ENCODE peak calls at places on chromosomes 4 and X, in six cellular contexts. V is fibroblast of lung, C is GM12878, Q is tibial nerve, P is GM20000, O is kidney epithelial cell. H is an unnamed sample.

GRCh38 chr4:182143822-182144620 is 99.2 kb upstream of the TENM3 start:
- DNase-seq in V (peak; percentile 92), C (no peak), Q (no peak), P (peak; percentile 42), O (peak; percentile 54), H (peak; percentile 51)

GRCh38 chrX:33339219-33339618 is 127.9 kb upstream of the DMD start:
- DNase-seq in V (no peak), C (no peak), Q (no peak), P (no peak), O (no peak), H (no peak)

GRCh38 chr4:72112514-72113156 is 80.8 kb downstream of the NPFFR2 start:
- DNase-seq in V (peak; percentile 87), C (peak; percentile 88), Q (no peak), P (peak; percentile 41), O (peak; percentile 96), H (no peak)

GRCh38 chr4:107034982-107035710 is 967 bp downstream of the DKK2 start:
- DNase-seq in V (peak; percentile 44), C (no peak), Q (no peak), P (no peak), O (no peak), H (peak; percentile 56)

GRCh38 chrX:76555816-76556215 is 128.3 kb downstream of the MAGEE1 start:
- DNase-seq in V (peak; percentile 7), C (no peak), Q (no peak), P (peak; percentile 2), O (no peak), H (no peak)

GRCh38 chr4:36757623-36758311 is 476.4 kb downstream of the DTHD1 start:
- DNase-seq in V (no peak), C (no peak), Q (no peak), P (no peak), O (no peak), H (no peak)

GRCh38 chr4:112520598-112521122 is 4.7 kb upstream of the NEUROG2 start:
- DNase-seq in V (no peak), C (no peak), Q (no peak), P (no peak), O (no peak), H (no peak)

GRCh38 chr4:185488650-185489049 is 17.1 kb upstream of the CCDC110 start:
- DNase-seq in V (no peak), C (no peak), Q (no peak), P (no peak), O (no peak), H (no peak)

GRCh38 chrX:110125435-110125834 is 122.5 kb downstream of the TMEM164 start:
- DNase-seq in V (peak; percentile 5), C (no peak), Q (no peak), P (no peak), O (no peak), H (no peak)
- TF ChIP-seq CTCF in V (peak; percentile 32), C (no peak), Q (no peak), P (no peak), O (peak; percentile 29), H (no peak)

DNA sequence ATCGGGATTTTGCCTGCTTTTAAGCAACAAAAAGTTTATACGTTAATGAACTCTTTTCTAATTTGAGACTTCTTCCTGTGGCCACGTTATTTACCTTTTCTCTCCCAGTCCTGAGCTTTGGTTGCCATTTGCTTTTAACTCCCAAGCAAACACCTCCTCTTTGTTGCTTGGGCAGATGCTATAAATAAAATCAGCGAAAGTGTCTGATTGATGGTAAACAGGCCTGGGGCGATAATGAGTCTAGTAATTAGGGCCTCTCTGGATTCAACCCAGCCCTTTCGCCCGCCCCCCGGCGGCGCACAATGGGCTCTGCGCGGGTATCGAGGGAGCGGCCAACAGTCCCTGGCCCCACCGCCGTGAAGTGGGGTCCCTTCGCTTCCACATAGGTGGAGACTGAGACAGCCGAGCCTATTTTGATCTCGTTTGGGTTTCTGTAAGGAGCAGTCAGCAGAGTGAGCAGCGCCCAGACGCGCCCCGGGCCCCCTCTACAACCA is 791 bp downstream of the CLGN start:
- DNase-seq in V (no peak), C (no peak), Q (no peak), P (peak; percentile 16), O (no peak), H (no peak)
- TF ChIP-seq CTCF in V (peak; percentile 25), C (no peak), Q (no peak), P (no peak), O (peak; percentile 18), H (no peak)

GRCh38 chr4:59247032-59247431 is 1953.1 kb upstream of the ADGRL3 start:
- DNase-seq in V (no peak), C (no peak), Q (no peak), P (peak; percentile 2), O (no peak), H (no peak)
- TF ChIP-seq CTCF in V (no peak), C (no peak), Q (peak; percentile 12), P (no peak), O (peak; percentile 38), H (peak; percentile 24)

GRCh38 chr4:142353149-142353738 is 492.9 kb downstream of the INPP4B start:
- DNase-seq in V (peak; percentile 70), C (no peak), Q (no peak), P (peak; percentile 6), O (peak; percentile 31), H (no peak)
- TF ChIP-seq CTCF in V (peak; percentile 82), C (peak; percentile 68), Q (peak; percentile 85), P (peak; percentile 64), O (peak; percentile 81), H (peak; percentile 79)

DNA sequence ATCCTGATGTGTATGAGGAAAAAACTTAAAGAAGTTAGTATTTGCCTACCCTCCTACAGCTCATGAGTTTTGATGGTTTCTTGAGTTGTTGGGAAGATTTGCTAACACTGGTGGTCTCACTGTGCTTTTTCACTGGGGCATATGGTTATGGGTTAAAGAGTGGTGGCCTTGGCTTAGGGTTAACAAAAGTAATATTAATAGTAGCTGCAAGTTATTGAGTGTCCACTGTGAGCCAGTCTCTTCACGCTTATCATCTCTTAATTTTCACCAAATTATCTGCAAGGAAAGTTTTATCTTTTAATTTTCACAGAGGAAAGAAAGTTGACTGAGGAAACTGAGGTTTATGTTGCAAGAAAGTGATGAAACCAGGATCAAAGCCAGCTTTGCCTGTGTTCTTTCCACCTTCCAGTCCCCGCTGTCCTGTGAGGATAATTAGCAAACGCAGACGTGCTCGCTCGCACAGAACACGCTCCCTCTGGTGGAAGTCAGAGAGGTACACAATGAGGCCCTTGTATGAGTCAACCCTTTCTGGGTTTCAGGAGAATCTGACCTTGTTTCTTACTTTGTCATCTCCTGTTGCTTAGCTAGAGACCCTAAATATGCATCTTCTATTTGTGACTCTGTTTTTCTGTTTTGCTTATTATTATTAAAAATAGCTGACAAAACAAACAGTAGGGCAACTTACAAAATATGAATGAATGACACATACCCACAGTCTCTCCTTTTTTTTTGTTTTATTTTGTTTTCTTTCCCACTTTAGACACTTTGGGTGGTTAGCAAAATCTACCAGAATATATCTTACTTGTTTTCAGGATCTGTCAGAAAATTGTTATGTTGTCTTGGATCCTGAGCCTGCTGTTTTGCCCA is 94.3 kb downstream of the DDIT4L start:
- DNase-seq in V (peak; percentile 73), C (peak; percentile 36), Q (peak; percentile 77), P (peak; percentile 52), O (peak; percentile 54), H (peak; percentile 38)
- TF ChIP-seq CTCF in V (peak; percentile 87), C (peak; percentile 75), Q (peak; percentile 73), P (peak; percentile 44), O (peak; percentile 79), H (peak; percentile 63)

DNA sequence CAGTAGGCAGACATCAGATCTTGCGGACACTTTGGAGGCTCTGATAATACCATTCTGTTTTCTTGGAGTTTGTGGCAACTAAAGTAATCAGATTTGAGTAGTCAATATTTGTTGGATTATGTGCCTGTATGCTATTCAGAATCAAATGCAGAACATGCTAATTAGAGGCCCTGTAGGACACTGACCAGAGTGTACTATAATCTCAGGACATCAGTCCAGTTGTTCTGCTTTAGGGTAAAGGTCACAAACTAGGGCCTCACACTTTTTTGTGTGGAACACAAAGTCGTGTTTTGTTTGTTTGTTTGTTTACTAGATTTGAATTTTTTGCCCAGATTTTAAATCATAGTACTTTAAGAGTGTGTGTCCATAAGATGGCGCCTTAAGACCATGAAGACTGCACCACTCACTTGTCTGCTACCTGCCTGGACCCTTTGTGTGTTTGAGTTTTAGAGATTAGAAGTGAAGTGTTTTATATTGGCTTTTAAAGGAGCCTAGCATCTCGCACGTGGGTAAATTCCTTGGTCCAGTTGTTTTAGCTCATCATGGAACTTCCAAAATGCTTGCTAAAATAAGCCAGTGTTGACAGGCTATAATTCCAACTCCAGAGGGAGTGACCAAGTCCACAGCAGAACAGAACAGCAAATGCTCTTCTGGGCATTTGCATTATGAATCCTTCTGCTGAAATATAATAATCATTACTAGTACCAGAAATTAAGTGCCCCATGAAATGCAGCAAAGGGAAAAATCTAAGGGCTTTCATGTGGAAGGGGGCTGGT is 34.7 kb downstream of the IL13RA1 start:
- DNase-seq in V (no peak), C (no peak), Q (no peak), P (peak; percentile 10), O (no peak), H (no peak)
- TF ChIP-seq CTCF in V (no peak), C (no peak), Q (no peak), P (no peak), O (no peak), H (no peak)

H was measured in mesothelial cell of epicardium.